ENCODE peak calls at places on chromosomes 11 and 22, in nine cellular contexts. T is transverse colon; Q is GM23248; L is mammary epithelial cell; A is endodermal cell; H is uterus; C is CD8-positive, alpha-beta T cell; R is spleen; S is GM12878. I is an unnamed sample. For H3K4me1, the result is how much of the 10 kb centered on the place peaks cover.

GRCh38 chr11:94201004-94201465 is 72.4 kb downstream of the PANX1 start:
- DNase-seq in T (no peak), Q (peak), L (no peak), A (no peak), H (no peak), C (no peak), R (no peak), S (no peak), I (no peak)

GRCh38 chr11:61860054-61860903 is 31.1 kb downstream of the FADS3 start:
- DNase-seq in T (peak), Q (no peak), L (no peak), A (no peak), H (peak), C (no peak), R (no peak), S (no peak), I (peak)

GRCh38 chr22:37922177-37922576 is 16.1 kb downstream of the MICALL1 start:
- DNase-seq in T (no peak), Q (no peak), L (no peak), A (no peak), H (no peak), C (no peak), R (no peak), S (no peak), I (no peak)

GRCh38 chr22:36356708-36357694 is 30.8 kb downstream of the MYH9 start:
- DNase-seq in T (no peak), Q (no peak), L (no peak), A (no peak), H (no peak), C (no peak), R (no peak), S (no peak), I (no peak)

GRCh38 chr11:72069787-72070251 is 10.5 kb downstream of the NUMA1 start:
- DNase-seq in T (peak), Q (peak), L (peak), A (peak), H (peak), C (no peak), R (peak), S (no peak), I (peak)

GRCh38 chr22:40482886-40483285 is 112.5 kb downstream of the SGSM3 start:
- DNase-seq in T (no peak), Q (no peak), L (no peak), A (no peak), H (no peak), C (no peak), R (no peak), S (no peak), I (no peak)

GRCh38 chr11:119248750-119249670 is 42.9 kb downstream of the CBL start:
- DNase-seq in T (no peak), Q (no peak), L (no peak), A (no peak), H (no peak), C (no peak), R (no peak), S (no peak), I (no peak)

GRCh38 chr22:49948958-49949913 is 11.3 kb upstream of the PIM3 start:
- DNase-seq in T (peak), Q (no peak), L (peak), A (peak), H (no peak), C (no peak), R (no peak), S (no peak), I (peak)

GRCh38 chr22:46578824-46579561 is 41.2 kb upstream of the GRAMD4 start:
- DNase-seq in T (peak), Q (peak), L (no peak), A (peak), H (no peak), C (no peak), R (peak), S (no peak), I (peak)

GRCh38 chr11:61747389-61748285 is 4.8 kb upstream of the MYRF start:
- DNase-seq in T (peak), Q (peak), L (peak), A (peak), H (peak), C (peak), R (peak), S (no peak), I (peak)

GRCh38 chr11:100878474-100878873 is 191.4 kb downstream of the ARHGAP42 start:
- DNase-seq in T (no peak), Q (peak), L (no peak), A (no peak), H (no peak), C (no peak), R (no peak), S (no peak), I (no peak)

GRCh38 chr11:78961938-78962701 is 387.5 kb upstream of the NARS2 start:
- DNase-seq in T (no peak), Q (peak), L (no peak), A (peak), H (no peak), C (no peak), R (no peak), S (no peak), I (no peak)

GRCh38 chr11:64378335-64378884 is 19.4 kb downstream of the RPS6KA4 start:
- DNase-seq in T (no peak), Q (peak), L (no peak), A (no peak), H (no peak), C (no peak), R (no peak), S (no peak), I (no peak)

GRCh38 chr11:68213135-68213515 is at the start of gene KMT5B:
- DNase-seq in T (peak), Q (no peak), L (no peak), A (peak), H (peak), C (peak), R (no peak), S (no peak), I (no peak)

GRCh38 chr22:29345932-29346331 is 30.4 kb upstream of the RASL10A start:
- DNase-seq in T (no peak), Q (no peak), L (no peak), A (no peak), H (no peak), C (no peak), R (no peak), S (no peak), I (no peak)

GRCh38 chr11:76638267-76639197 is 32.0 kb downstream of the LRRC32 start:
- DNase-seq in T (no peak), Q (no peak), L (no peak), A (peak), H (no peak), C (no peak), R (no peak), S (no peak), I (no peak)

GRCh38 chr22:28977481-28977971 is 84.1 kb downstream of the C22orf31 start:
- DNase-seq in T (no peak), Q (peak), L (peak), A (no peak), H (no peak), C (no peak), R (no peak), S (no peak), I (peak)

GRCh38 chr11:99020324-99021225 is at the start of gene CNTN5:
- DNase-seq in T (peak), Q (peak), L (peak), A (peak), H (peak), C (no peak), R (no peak), S (no peak), I (no peak)

GRCh38 chr11:61693897-61694840 is 14.0 kb downstream of the DAGLA start:
- DNase-seq in T (peak), Q (no peak), L (no peak), A (no peak), H (no peak), C (no peak), R (no peak), S (no peak), I (peak)

GRCh38 chr22:32204856-32205722 is at the start of gene RFPL2:
- DNase-seq in T (peak), Q (peak), L (peak), A (peak), H (no peak), C (no peak), R (no peak), S (no peak), I (peak)

GRCh38 chr11:64534950-64535349 is 56.1 kb upstream of the SLC22A12 start:
- DNase-seq in T (no peak), Q (no peak), L (no peak), A (no peak), H (no peak), C (no peak), R (peak), S (no peak), I (no peak)

GRCh38 chr11:107043242-107043991 is 25.1 kb upstream of the GUCY1A2 start:
- DNase-seq in T (no peak), Q (peak), L (peak), A (no peak), H (no peak), C (no peak), R (no peak), S (peak), I (no peak)

GRCh38 chr11:70048279-70049024 is 29.7 kb upstream of the ANO1 start:
- DNase-seq in T (peak), Q (peak), L (no peak), A (peak), H (no peak), C (no peak), R (no peak), S (no peak), I (no peak)

DNA sequence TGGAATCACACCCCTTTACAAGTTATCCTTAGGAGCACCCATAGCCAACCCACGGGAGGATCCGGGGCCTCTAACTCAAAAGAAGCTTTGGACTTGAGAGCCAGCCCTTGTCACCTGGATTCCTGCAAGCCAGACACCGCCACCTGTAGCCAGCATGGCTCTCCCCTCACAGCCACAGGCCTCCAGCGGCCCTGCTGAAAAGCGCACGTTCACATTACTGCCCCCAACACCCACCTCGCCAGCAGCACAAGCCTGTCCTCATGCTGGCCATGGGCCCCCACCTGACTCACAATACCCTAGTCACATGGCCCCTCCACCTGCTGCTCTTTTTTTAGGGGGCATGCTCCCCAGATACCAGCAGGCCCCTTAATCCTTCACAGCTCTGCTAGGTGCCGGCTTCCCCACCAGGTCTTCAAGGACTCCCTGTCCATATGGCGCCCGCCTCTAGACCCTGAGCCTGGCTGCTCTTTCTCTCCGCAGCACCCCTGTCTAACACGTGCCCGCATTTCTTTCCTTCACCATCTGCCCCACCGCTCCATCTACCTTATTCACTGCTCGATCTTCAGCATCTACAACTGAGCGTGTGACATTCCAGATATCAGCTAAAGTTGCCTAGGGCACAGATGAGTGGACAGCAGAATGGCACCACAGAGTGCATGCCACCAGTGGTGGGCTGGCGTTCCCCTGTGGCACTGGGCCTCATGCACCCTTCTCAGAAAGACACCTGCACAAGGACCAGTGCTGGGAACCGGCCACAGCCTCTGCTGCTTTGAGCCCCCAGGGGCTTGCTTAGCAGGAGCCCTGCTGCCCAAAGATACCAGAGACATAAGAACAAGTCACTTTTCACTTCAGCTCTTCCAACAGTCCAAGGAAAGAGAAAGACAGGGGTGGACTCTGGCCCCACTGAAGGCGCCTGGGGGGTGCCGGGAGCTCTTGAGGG is 6.6 kb downstream of the CARS1 start:
- DNase-seq in T (no peak), Q (no peak), L (no peak), A (no peak), H (no peak), C (no peak), R (peak), S (no peak), I (no peak)
- H3K4me3 ChIP-seq in T (no peak), Q (peak), L (no peak), A (no peak), H (no peak), C (no peak), R (no peak), S (peak), I (no peak)

GRCh38 chr11:83092488-83093384 is 21.0 kb upstream of the RAB30 start:
- DNase-seq in T (peak), Q (peak), L (peak), A (no peak), H (no peak), C (no peak), R (no peak), S (no peak), I (peak)

GRCh38 chr11:83088965-83089364 is 17.3 kb upstream of the RAB30 start:
- DNase-seq in T (no peak), Q (no peak), L (no peak), A (no peak), H (no peak), C (no peak), R (no peak), S (no peak), I (no peak)

DNA sequence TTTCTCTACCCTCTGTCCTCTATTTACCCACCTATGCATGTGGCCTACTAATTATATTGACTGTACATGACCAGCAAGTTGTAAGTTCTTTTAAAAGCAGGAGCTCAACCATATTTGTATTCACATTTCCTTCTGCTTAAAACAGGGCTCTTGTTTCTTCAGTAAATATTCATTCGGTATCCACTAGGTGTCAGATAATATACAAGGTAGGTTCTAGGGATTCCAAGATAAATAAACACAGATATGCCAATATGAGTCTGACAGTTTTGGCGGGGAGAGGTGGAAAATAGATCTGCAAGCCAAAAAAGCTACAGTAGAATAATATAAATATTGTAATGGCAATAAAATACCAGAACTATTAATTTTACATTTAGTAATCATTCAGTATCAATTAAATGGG is 15.3 kb upstream of the RAB30 start:
- DNase-seq in T (no peak), Q (no peak), L (no peak), A (no peak), H (no peak), C (no peak), R (no peak), S (no peak), I (peak)
- H3K4me1 ChIP-seq in T (under half), Q (under half), L (under half), A (under half), H (under half), C (under half), R (under half), S (under half), I (under half)

GRCh38 chr11:12377106-12377823 is at the start of gene PARVA:
- DNase-seq in T (peak), Q (peak), L (peak), A (peak), H (peak), C (no peak), R (no peak), S (no peak), I (peak)

GRCh38 chr11:12380565-12381325 is 3.4 kb downstream of the PARVA start:
- DNase-seq in T (no peak), Q (no peak), L (peak), A (no peak), H (no peak), C (no peak), R (no peak), S (no peak), I (no peak)

GRCh38 chr11:12381875-12382274 is 4.5 kb downstream of the PARVA start:
- DNase-seq in T (no peak), Q (no peak), L (no peak), A (no peak), H (no peak), C (no peak), R (no peak), S (no peak), I (no peak)

GRCh38 chr11:12376259-12376971 is 956 bp upstream of the PARVA start:
- DNase-seq in T (peak), Q (peak), L (no peak), A (no peak), H (peak), C (no peak), R (no peak), S (no peak), I (peak)

DNA sequence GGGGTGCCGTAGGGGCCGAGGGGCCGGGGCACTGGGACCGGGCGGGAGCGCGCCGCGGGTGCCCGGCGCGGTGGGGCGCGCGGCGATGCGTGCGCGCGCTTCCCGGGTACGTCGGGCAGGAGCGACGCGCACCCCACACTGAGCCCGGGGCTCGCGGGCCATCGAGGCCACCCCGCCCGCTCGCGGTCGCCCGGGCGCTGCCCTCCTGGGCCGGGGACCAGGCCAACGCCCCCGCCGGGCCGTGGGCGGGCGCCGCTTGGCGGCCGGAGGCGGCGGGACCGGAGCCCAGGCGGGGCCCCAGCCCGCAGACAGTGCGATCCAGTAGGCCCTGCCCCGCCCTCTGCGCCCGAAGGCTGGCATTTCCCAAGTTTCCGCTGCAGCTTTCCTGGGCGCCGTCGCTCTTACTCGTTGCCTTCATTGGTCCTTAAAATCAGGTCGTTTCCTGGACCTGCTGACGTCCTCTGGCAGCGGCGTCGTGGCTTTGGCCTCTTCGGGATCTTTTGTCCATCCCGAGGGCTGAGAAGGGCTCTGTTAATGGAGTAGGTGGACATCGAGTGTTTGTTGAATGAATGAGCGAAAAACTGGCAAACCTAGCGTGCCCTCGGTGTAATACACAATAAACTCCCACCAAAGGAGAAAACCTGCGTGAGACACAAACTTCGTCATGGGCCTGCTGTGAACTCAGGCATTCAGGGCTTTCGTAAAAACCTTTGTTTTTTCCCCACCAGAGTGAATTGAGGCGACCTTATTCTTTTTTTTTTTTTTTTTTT is 638 bp downstream of the PARVA start:
- DNase-seq in T (peak), Q (peak), L (peak), A (peak), H (peak), C (no peak), R (no peak), S (no peak), I (peak)
- H3K27ac ChIP-seq in T (peak), Q (peak), L (peak), A (peak), H (peak), C (no peak), R (peak), S (no peak), I (peak)

DNA sequence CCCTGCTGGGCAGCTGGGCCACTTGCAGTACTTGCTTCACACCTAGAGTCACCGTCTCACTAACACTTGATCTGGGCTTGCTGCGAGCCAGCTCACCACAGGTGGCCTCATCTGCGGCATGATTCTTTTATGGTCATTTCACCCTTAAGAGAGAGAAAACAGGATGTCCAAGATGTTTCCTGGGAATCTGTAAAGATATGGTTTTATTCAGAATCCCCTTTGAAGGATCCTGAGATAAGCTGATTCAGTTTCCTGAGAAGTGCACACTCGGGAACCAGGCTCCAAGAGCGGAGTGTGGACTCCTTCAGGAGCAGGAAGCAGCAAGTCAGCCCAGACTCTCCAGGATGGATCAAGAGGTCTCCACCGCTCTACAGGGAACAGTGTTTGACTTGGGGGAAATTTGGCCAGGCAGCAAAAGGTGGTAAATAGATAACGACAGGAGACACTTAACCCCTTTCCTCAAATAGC is 21.8 kb upstream of the TP53AIP1 start:
- DNase-seq in T (no peak), Q (no peak), L (no peak), A (peak), H (no peak), C (no peak), R (no peak), S (no peak), I (no peak)
- H3K4me3 ChIP-seq in T (no peak), Q (no peak), L (no peak), A (no peak), H (no peak), C (no peak), R (no peak), S (no peak), I (no peak)

DNA sequence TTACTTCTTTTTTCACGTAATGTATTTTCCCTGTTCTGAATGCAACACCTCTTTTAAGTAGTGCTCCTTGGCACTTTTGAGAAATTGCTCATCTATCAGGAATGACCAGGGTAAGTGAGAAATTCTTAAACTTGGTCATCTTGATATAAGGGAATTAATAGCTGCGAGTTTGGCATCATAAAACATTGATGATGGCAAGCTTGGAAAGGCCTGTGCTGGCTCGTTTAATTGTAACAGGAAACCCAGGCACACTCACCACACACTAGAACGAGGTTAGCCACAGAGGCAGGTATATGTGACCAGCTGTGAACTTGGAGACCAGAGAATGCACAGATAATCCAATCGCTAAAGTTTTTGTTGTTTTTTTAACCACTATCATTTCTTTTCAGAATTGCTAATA is 24.3 kb downstream of the FAM118A start:
- DNase-seq in T (no peak), Q (peak), L (peak), A (no peak), H (no peak), C (no peak), R (no peak), S (no peak), I (peak)
- H3K4me1 ChIP-seq in T (under half), Q (under half), L (under half), A (under half), H (under half), C (under half), R (under half), S (under half), I (under half)

I was measured in small intestine.